ENCODE peak calls at places on chromosomes 3 and 15, in four cellular contexts. T is GM12892, X is HepG2, Q is K562. V is an unnamed sample.

GRCh38 chr3:66083096-66083960 is 44.6 kb upstream of the MAGI1 start:
- DNase-seq in T (no peak), X (no peak), Q (no peak), V (no peak)

GRCh38 chr15:61459785-61460707 is 230.9 kb upstream of the RORA start:
- DNase-seq in T (no peak), X (peak), Q (no peak), V (no peak)

GRCh38 chr3:17372811-17373210 is 369.6 kb downstream of the TBC1D5 start:
- DNase-seq in T (no peak), X (peak), Q (no peak), V (no peak)

GRCh38 chr3:98612587-98612986 is 19.2 kb upstream of the CPOX start:
- DNase-seq in T (no peak), X (peak), Q (no peak), V (no peak)

GRCh38 chr3:14791343-14791945 is 27.3 kb upstream of the FGD5 start:
- DNase-seq in T (peak), X (peak), Q (peak), V (peak)

GRCh38 chr3:139173372-139174108 is 128.8 kb upstream of the PRR23C start:
- DNase-seq in T (no peak), X (no peak), Q (peak), V (no peak)

GRCh38 chr15:100708916-100709315 is 106.5 kb downstream of the ASB7 start:
- DNase-seq in T (no peak), X (no peak), Q (no peak), V (no peak)

GRCh38 chr3:120368172-120368571 is 19.0 kb upstream of the LRRC58 start:
- DNase-seq in T (no peak), X (no peak), Q (no peak), V (no peak)

GRCh38 chr3:156443079-156443478 is 111.8 kb downstream of the SSR3 start:
- DNase-seq in T (no peak), X (no peak), Q (no peak), V (no peak)

DNA sequence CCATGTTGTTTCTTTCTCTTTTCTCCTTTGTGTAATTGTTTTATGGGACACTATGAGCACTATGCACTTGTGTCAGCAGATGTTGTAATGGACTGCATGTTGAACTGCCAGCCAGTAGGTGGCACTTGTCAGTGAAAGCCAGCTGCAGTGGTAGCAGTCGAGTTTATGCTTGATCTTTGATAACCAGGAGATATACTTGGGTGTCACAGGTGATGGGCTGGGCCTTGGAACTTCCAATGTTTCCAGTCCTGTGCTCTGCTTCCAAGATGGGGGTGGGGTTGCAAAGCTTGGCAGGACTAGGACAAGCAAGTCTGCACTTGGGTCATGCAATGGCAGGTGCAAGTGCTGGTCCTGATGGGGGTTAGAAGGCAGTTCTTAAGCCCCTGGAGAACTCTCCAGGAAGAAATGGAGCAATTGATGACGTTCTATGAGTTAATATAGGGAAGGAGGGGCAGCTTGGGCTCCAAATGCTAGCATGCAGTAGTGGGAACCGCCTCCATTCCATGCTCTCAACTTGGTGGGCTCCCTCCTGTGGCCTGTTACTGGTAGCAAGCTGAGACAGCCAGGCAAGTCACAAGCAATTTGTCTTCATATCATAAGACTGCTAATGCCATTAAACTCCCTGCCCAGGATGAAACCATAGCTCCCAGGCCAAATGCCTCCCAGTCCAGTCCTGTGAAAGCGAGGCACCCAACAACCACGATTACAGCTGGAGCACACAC is 287.3 kb downstream of the CGGBP1 start:
- DNase-seq in T (no peak), X (peak), Q (no peak), V (no peak)
- TF ChIP-seq TAF1 in T (no peak), X (no peak), Q (no peak), V (no peak)

GRCh38 chr3:126197343-126197742 is 17.0 kb upstream of the ALDH1L1 start:
- DNase-seq in T (no peak), X (no peak), Q (no peak), V (no peak)
- TF ChIP-seq POLR2A in T (no peak), X (no peak), Q (no peak), V (no peak)

DNA sequence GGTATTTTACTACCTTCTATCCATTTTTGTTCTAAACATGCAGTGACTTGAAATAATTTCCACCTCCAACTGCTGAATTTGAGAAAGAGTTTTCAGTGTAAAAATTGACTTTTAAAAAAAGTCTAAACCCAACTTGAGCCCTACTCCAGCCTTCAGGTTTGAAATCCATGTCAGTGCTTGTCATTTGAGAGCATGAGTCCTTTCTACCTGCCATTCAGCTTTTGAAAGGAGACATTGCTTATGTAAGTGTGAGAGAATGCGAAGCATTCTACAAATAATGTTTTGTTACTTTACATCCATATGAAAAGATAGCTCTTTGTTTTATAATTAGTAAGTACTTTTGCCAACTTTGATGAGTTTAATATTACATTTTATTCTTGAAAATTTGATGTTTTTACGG is 329.2 kb downstream of the PTPRG start:
- DNase-seq in T (no peak), X (no peak), Q (no peak), V (no peak)
- TF ChIP-seq TAF1 in T (no peak), X (no peak), Q (no peak), V (no peak)

GRCh38 chr15:57323299-57323805 is 53.0 kb upstream of the CGNL1 start:
- DNase-seq in T (no peak), X (no peak), Q (no peak), V (no peak)

GRCh38 chr15:57324590-57324890 is 51.8 kb upstream of the CGNL1 start:
- DNase-seq in T (no peak), X (no peak), Q (no peak), V (no peak)

GRCh38 chr15:57324944-57325679 is 51.2 kb upstream of the CGNL1 start:
- DNase-seq in T (no peak), X (no peak), Q (no peak), V (no peak)

GRCh38 chr15:57322602-57323250 is 53.6 kb upstream of the CGNL1 start:
- DNase-seq in T (no peak), X (no peak), Q (no peak), V (no peak)

GRCh38 chr15:57323806-57324589 is 52.3 kb upstream of the CGNL1 start:
- DNase-seq in T (peak), X (no peak), Q (peak), V (peak)
- TF ChIP-seq POLR2A in T (no peak), X (no peak), Q (peak), V (no peak)

GRCh38 chr3:13507247-13507790 is 27.2 kb downstream of the HDAC11 start:
- DNase-seq in T (no peak), X (no peak), Q (no peak), V (no peak)

GRCh38 chr3:13507791-13508339 is 27.8 kb downstream of the HDAC11 start:
- DNase-seq in T (no peak), X (no peak), Q (peak), V (no peak)

GRCh38 chr3:13505147-13506130 is 25.3 kb downstream of the HDAC11 start:
- DNase-seq in T (no peak), X (no peak), Q (no peak), V (no peak)

GRCh38 chr3:13506680-13507079 is 26.6 kb downstream of the HDAC11 start:
- DNase-seq in T (no peak), X (no peak), Q (no peak), V (no peak)

DNA sequence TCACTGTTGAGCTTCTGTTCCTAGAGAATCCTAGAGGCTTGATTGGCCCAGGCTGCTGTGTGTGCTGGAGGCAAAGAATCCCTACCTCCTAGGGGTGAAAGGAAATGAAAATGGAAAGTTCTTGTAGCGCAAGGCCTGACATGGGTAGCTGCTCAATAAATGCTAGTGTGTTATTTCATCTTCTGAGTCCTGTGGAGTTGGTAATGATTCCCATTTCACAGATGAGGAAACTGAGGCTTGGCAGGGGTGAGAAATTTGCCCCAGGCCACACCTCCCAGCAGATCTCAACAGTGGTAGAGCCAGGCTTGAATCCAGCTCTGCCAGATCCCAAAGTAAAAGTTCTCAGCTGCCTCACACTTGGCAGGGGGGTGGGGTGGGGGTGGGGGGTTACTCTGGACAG is 26.1 kb downstream of the HDAC11 start:
- DNase-seq in T (no peak), X (no peak), Q (no peak), V (no peak)
- TF ChIP-seq TAF1 in T (no peak), X (no peak), Q (no peak), V (no peak)

GRCh38 chr3:179933079-179933478 is 103.7 kb downstream of the PEX5L start:
- DNase-seq in T (no peak), X (no peak), Q (no peak), V (no peak)

GRCh38 chr3:179929091-179929529 is 107.6 kb downstream of the PEX5L start:
- DNase-seq in T (no peak), X (peak), Q (peak), V (no peak)

GRCh38 chr3:179933872-179934271 is 102.9 kb downstream of the PEX5L start:
- DNase-seq in T (no peak), X (no peak), Q (no peak), V (no peak)
- TF ChIP-seq POLR2A in T (no peak), X (no peak), Q (no peak), V (no peak)

GRCh38 chr15:29127506-29128430 is 141.9 kb downstream of the NSMCE3 start:
- DNase-seq in T (no peak), X (no peak), Q (no peak), V (no peak)
- TF ChIP-seq TAF1 in T (no peak), X (no peak), Q (no peak), V (no peak)

GRCh38 chr15:88638626-88639372 is at the start of gene ISG20:
- DNase-seq in T (peak), X (peak), Q (peak), V (peak)
- TF ChIP-seq POLR2A in T (peak), X (peak), Q (peak), V (peak)

GRCh38 chr15:23564798-23565394 is 578 bp upstream of the MKRN3 start:
- DNase-seq in T (no peak), X (no peak), Q (peak), V (no peak)
- TF ChIP-seq TAF1 in T (no peak), X (no peak), Q (no peak), V (no peak)

DNA sequence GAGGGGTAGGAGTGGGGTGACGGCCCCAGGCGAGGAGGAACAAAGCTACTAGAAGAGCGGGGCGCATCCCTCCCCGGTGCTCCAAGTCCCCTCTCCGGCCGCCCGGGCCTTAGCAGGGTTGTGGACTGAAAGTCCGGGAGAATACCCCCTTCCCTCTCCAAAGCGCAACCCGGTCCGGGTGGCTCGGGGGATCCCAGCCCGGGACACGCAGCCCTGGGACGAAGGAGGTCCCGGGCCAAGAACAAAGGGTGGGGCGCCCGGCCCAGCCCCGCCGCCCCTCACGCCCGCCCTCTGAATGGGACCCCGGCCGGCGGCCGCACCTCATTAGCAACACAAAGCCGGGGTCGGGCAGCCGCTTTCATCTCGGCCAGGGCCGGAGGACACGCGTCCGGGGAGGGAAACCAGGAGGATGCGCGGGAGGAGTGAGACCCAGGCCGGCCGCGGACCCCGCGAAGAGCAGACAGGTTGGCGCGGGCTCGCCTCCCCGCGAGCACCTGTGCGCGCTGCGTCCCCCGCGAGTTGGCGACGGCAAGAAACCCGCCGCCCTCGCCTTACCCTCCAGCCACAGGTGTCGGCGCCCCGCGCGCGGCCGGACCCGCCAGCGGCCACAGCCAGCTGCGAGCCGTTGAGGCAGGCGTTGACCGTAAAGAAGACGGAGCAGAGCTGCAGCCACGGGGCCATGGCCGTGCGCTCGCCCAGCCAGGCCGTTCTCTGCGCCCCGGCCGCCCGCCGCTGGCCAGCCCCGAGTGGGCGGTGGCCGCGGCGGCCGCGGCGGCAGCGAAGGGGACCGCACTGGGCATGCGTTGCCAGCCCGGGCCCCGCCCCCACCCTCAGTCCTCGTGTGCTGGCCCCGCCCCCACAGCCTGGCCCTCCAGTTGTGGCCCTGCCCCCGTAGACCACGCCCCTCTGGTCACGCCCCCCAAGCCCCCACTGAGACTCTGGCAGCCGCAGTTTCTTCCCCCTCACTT is at the start of gene IL17RD:
- DNase-seq in T (peak), X (peak), Q (peak), V (peak)
- TF ChIP-seq POLR2A in T (no peak), X (no peak), Q (no peak), V (no peak)

V was measured in GM12891.